ENCODE peak calls at places on chromosomes 12 and 14, in ten cellular contexts. O is cardiac muscle cell, B is GM10248, H is AG10803, R is GM23338, I is neural progenitor cell, Y is dorsolateral prefrontal cortex, W is astrocyte of the cerebellum, V is adrenal gland, M is cardiac fibroblast. T is an unnamed sample.

GRCh38 chr12:20549115-20549719 is 145.9 kb upstream of the SLCO1C1 start:
- DNase-seq in V (no peak), W (peak; percentile 8), H (peak; percentile 33), I (peak; percentile 21), M (peak; percentile 75), O (peak; percentile 73), Y (no peak), R (peak; percentile 72), B (no peak), T (peak; percentile 74)

GRCh38 chr12:58283553-58283952 is 342.2 kb downstream of the ATP23 start:
- DNase-seq in M (peak; percentile 19), B (no peak), O (peak; percentile 34), R (no peak), I (no peak), Y (no peak), V (no peak), W (no peak), H (no peak), T (no peak)

GRCh38 chr14:29601559-29602109 is 326.0 kb downstream of the PRKD1 start:
- DNase-seq in V (no peak), Y (no peak), W (no peak), M (peak; percentile 17), I (no peak), B (no peak), O (peak; percentile 22), H (no peak), R (no peak), T (peak; percentile 47)

GRCh38 chr12:132524405-132524804 is 34.5 kb downstream of the FBRSL1 start:
- DNase-seq in R (no peak), W (no peak), B (no peak), I (no peak), M (peak; percentile 6), H (peak; percentile 28), O (no peak), V (peak; percentile 82), Y (no peak), T (no peak)

GRCh38 chr12:104958946-104959841 is 1.1 kb upstream of the SLC41A2 start:
- DNase-seq in B (no peak), H (peak; percentile 60), Y (no peak), R (peak; percentile 26), W (peak; percentile 27), O (peak; percentile 47), I (no peak), V (peak; percentile 64), M (peak; percentile 44), T (peak; percentile 27)

GRCh38 chr14:54652188-54652889 is 85.4 kb downstream of the SAMD4A start:
- DNase-seq in Y (no peak), B (no peak), M (peak; percentile 99), R (peak; percentile 97), W (peak; percentile 98), V (peak; percentile 94), H (peak; percentile 100), O (peak; percentile 99), I (peak; percentile 65), T (peak; percentile 99)

GRCh38 chr12:69550951-69551350 is 34.3 kb upstream of the CCT2 start:
- DNase-seq in Y (no peak), I (no peak), B (no peak), M (no peak), V (no peak), W (no peak), O (no peak), H (no peak), R (no peak), T (no peak)

GRCh38 chr12:94874986-94875312 is 128.5 kb downstream of the NDUFA12 start:
- DNase-seq in Y (no peak), R (peak; percentile 24), W (no peak), O (no peak), M (no peak), B (no peak), I (peak; percentile 16), H (no peak), V (peak; percentile 37), T (no peak)

GRCh38 chr12:51421266-51421884 is 3.3 kb upstream of the SLC4A8 start:
- DNase-seq in Y (no peak), I (peak; percentile 82), W (peak; percentile 53), M (peak; percentile 82), R (peak; percentile 87), B (peak; percentile 59), H (peak; percentile 73), V (peak; percentile 65), O (peak; percentile 84), T (peak; percentile 80)

GRCh38 chr14:102088012-102088792 is 1.4 kb upstream of the HSP90AA1 start:
- DNase-seq in Y (peak; percentile 57), O (peak; percentile 59), W (no peak), M (peak; percentile 32), I (peak; percentile 48), H (peak; percentile 29), R (peak; percentile 84), B (peak; percentile 56), V (peak; percentile 57), T (peak; percentile 17)

DNA sequence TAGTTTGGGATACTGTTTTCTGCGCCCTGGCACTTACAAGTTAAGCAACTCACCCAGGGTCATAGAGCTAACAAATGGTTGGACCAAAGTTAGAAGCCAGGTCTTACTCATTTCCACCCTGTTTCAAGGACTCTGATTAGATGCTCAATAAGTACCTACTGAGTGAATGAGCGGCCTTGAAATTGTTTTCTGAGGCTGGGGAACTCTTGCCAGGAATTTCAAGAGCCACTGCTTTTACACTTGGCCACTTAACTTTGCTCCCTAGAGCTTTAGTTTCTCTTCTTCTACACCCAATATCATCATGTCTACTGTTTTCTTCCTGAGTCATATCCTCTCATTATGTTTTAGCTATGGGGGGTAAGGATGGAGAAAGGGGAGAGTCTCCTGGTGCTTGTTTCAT is 431.6 kb downstream of the ZFP36L1 start:
- DNase-seq in H (peak; percentile 80), M (peak; percentile 82), W (peak; percentile 39), Y (no peak), I (no peak), V (no peak), B (no peak), R (no peak), O (peak; percentile 67), T (peak; percentile 96)
- TF ChIP-seq CTCF in H (no peak), M (no peak), W (no peak), Y (no peak), I (no peak), V (no peak), B (no peak), R (no peak), O (no peak), T (no peak)

DNA sequence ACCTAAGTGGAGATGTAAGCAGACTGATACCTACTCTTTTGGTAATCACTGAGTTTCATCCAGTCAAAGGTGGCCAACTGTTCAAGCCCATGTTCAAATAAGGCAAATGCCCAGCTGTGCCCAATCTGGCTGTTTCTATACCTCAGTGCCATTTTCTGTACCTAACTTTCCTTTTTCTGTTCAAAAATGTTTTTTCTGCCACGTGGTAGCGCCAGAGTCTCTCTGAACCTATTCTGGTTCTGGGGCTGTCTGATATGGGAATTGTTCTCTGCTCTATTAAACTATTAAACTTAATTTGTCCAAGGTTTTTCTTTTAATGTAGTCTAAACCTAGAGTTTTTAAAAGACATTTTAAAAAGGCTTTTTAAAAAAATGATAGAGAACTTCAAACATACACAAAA is 391.2 kb downstream of the NOVA1 start:
- DNase-seq in Y (no peak), I (no peak), B (no peak), H (no peak), R (no peak), O (no peak), V (no peak), M (no peak), W (no peak), T (no peak)
- TF ChIP-seq CTCF in Y (no peak), I (peak; percentile 26), B (no peak), H (peak; percentile 19), R (peak; percentile 35), O (no peak), V (no peak), M (no peak), W (no peak), T (no peak)

GRCh38 chr12:54214553-54215374 is 26.0 kb upstream of the SMUG1 start:
- DNase-seq in H (peak; percentile 90), V (peak; percentile 94), W (peak; percentile 66), Y (peak; percentile 81), I (peak; percentile 97), O (peak; percentile 94), B (peak; percentile 92), R (peak; percentile 98), M (peak; percentile 92), T (peak; percentile 91)
- TF ChIP-seq CTCF in H (peak; percentile 93), V (peak; percentile 93), W (peak; percentile 97), Y (peak; percentile 99), I (peak; percentile 99), O (peak; percentile 98), B (peak; percentile 99), R (peak; percentile 100), M (peak; percentile 99), T (peak; percentile 96)

DNA sequence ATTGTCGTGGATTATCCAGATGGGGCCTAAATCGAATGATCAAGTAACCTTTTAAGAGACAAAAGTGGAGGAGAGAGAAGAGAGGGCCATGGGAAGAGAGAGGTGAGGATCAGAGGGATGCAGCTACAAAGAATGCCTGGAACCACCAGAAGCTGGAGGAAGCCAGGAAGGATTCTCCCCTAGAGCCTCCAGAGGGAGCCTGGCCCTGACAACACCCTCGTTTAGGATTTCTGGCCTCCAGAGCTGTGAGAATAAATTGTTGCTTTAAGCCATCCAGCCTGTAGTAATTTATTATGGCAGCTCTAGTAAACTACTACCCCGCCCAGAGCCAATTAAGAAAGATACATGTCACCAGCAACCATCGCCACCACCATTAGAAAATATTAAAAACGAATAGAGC is 46.2 kb upstream of the GSC start:
- DNase-seq in O (no peak), I (peak; percentile 22), V (no peak), H (peak; percentile 23), Y (no peak), R (peak; percentile 34), M (no peak), B (no peak), W (no peak), T (no peak)
- TF ChIP-seq CTCF in O (no peak), I (peak; percentile 15), V (no peak), H (peak; percentile 45), Y (no peak), R (peak; percentile 42), M (no peak), B (no peak), W (no peak), T (no peak)

GRCh38 chr14:46582826-46583225 is 68.8 kb downstream of the RPL10L start:
- DNase-seq in B (no peak), Y (no peak), W (no peak), I (no peak), V (no peak), R (no peak), H (no peak), M (no peak), O (no peak), T (no peak)

GRCh38 chr14:46580941-46581671 is 70.5 kb downstream of the RPL10L start:
- DNase-seq in R (peak; percentile 65), Y (no peak), B (peak; percentile 13), M (peak; percentile 44), H (no peak), V (peak; percentile 28), W (peak; percentile 31), I (peak; percentile 76), O (peak; percentile 62), T (peak; percentile 45)
- TF ChIP-seq CTCF in R (peak; percentile 80), Y (peak; percentile 61), B (peak; percentile 47), M (peak; percentile 42), H (no peak), V (peak; percentile 21), W (peak; percentile 51), I (peak; percentile 86), O (peak; percentile 46), T (peak; percentile 41)

GRCh38 chr14:103613517-103613916 is 15.5 kb upstream of the KLC1 start:
- DNase-seq in V (no peak), I (no peak), W (no peak), H (no peak), O (no peak), Y (no peak), R (no peak), M (no peak), B (no peak), T (peak; percentile 36)
- TF ChIP-seq CTCF in V (no peak), I (no peak), W (peak; percentile 18), H (peak; percentile 45), O (no peak), Y (no peak), R (no peak), M (no peak), B (no peak), T (peak; percentile 32)